ENCODE peak calls at places on chromosomes 16 and 17, in six cellular contexts. One of them, this sample, is unnamed.

GRCh38 chr17:27207073-27207511 is 86.8 kb upstream of the WSB1 start:
- DNase-seq in omental fat pad: no peak
- DNase-seq in stimulated activated CD8-positive, alpha-beta memory T cell treated with anti-CD3 and anti-CD28 coated beads, Interleukin-15, amount 100 ng/mL, for 24 hours: no peak
- DNase-seq in fibroblast of lung: peak; percentile 79
- DNase-seq in T-helper 2 cell: no peak
- DNase-seq in A172: peak; percentile 71
- DNase-seq in this sample: no peak

GRCh38 chr17:57284583-57284982 is 28.3 kb downstream of the MSI2 start:
- DNase-seq in omental fat pad: no peak
- DNase-seq in stimulated activated CD8-positive, alpha-beta memory T cell treated with anti-CD3 and anti-CD28 coated beads, Interleukin-15, amount 100 ng/mL, for 24 hours: no peak
- DNase-seq in fibroblast of lung: no peak
- DNase-seq in T-helper 2 cell: no peak
- DNase-seq in A172: no peak
- DNase-seq in this sample: peak; percentile 57

GRCh38 chr16:68503334-68503733 is 35.8 kb upstream of the ZFP90 start:
- DNase-seq in omental fat pad: no peak
- DNase-seq in stimulated activated CD8-positive, alpha-beta memory T cell treated with anti-CD3 and anti-CD28 coated beads, Interleukin-15, amount 100 ng/mL, for 24 hours: no peak
- DNase-seq in fibroblast of lung: no peak
- DNase-seq in T-helper 2 cell: no peak
- DNase-seq in A172: peak; percentile 41
- DNase-seq in this sample: no peak

GRCh38 chr17:15885770-15886169 is 59.2 kb upstream of the ADORA2B start:
- DNase-seq in omental fat pad: no peak
- DNase-seq in stimulated activated CD8-positive, alpha-beta memory T cell treated with anti-CD3 and anti-CD28 coated beads, Interleukin-15, amount 100 ng/mL, for 24 hours: no peak
- DNase-seq in fibroblast of lung: no peak
- DNase-seq in T-helper 2 cell: no peak
- DNase-seq in A172: peak; percentile 28
- DNase-seq in this sample: no peak

GRCh38 chr16:69893086-69893485 is 58.0 kb upstream of the CLEC18A start:
- DNase-seq in omental fat pad: no peak
- DNase-seq in stimulated activated CD8-positive, alpha-beta memory T cell treated with anti-CD3 and anti-CD28 coated beads, Interleukin-15, amount 100 ng/mL, for 24 hours: no peak
- DNase-seq in fibroblast of lung: no peak
- DNase-seq in T-helper 2 cell: no peak
- DNase-seq in A172: no peak
- DNase-seq in this sample: no peak

GRCh38 chr16:5428932-5429331 is 331.3 kb upstream of the EEF2KMT start:
- DNase-seq in omental fat pad: no peak
- DNase-seq in stimulated activated CD8-positive, alpha-beta memory T cell treated with anti-CD3 and anti-CD28 coated beads, Interleukin-15, amount 100 ng/mL, for 24 hours: no peak
- DNase-seq in fibroblast of lung: no peak
- DNase-seq in T-helper 2 cell: no peak
- DNase-seq in A172: no peak
- DNase-seq in this sample: no peak

GRCh38 chr16:48101069-48101674 is 54.6 kb downstream of the ABCC12 start:
- DNase-seq in omental fat pad: no peak
- DNase-seq in stimulated activated CD8-positive, alpha-beta memory T cell treated with anti-CD3 and anti-CD28 coated beads, Interleukin-15, amount 100 ng/mL, for 24 hours: no peak
- DNase-seq in fibroblast of lung: no peak
- DNase-seq in T-helper 2 cell: no peak
- DNase-seq in A172: no peak
- DNase-seq in this sample: no peak

GRCh38 chr16:8697965-8698364 is 23.5 kb downstream of the ABAT start:
- DNase-seq in omental fat pad: no peak
- DNase-seq in stimulated activated CD8-positive, alpha-beta memory T cell treated with anti-CD3 and anti-CD28 coated beads, Interleukin-15, amount 100 ng/mL, for 24 hours: no peak
- DNase-seq in fibroblast of lung: no peak
- DNase-seq in T-helper 2 cell: no peak
- DNase-seq in A172: no peak
- DNase-seq in this sample: no peak

GRCh38 chr17:17613708-17614114 is 22.2 kb upstream of the PEMT start:
- DNase-seq in omental fat pad: peak; percentile 27
- DNase-seq in stimulated activated CD8-positive, alpha-beta memory T cell treated with anti-CD3 and anti-CD28 coated beads, Interleukin-15, amount 100 ng/mL, for 24 hours: no peak
- DNase-seq in fibroblast of lung: peak; percentile 78
- DNase-seq in T-helper 2 cell: no peak
- DNase-seq in A172: peak; percentile 76
- DNase-seq in this sample: peak; percentile 71

GRCh38 chr17:66317629-66318028 is 15.2 kb downstream of the PRKCA start:
- DNase-seq in omental fat pad: no peak
- DNase-seq in stimulated activated CD8-positive, alpha-beta memory T cell treated with anti-CD3 and anti-CD28 coated beads, Interleukin-15, amount 100 ng/mL, for 24 hours: no peak
- DNase-seq in fibroblast of lung: no peak
- DNase-seq in T-helper 2 cell: no peak
- DNase-seq in A172: no peak
- DNase-seq in this sample: no peak

GRCh38 chr17:28225271-28225670 is 93.7 kb upstream of the TMEM97 start:
- DNase-seq in omental fat pad: no peak
- DNase-seq in stimulated activated CD8-positive, alpha-beta memory T cell treated with anti-CD3 and anti-CD28 coated beads, Interleukin-15, amount 100 ng/mL, for 24 hours: no peak
- DNase-seq in fibroblast of lung: no peak
- DNase-seq in T-helper 2 cell: no peak
- DNase-seq in A172: no peak
- DNase-seq in this sample: no peak

GRCh38 chr17:62673614-62674362 is 46.3 kb downstream of the MRC2 start:
- DNase-seq in omental fat pad: no peak
- DNase-seq in stimulated activated CD8-positive, alpha-beta memory T cell treated with anti-CD3 and anti-CD28 coated beads, Interleukin-15, amount 100 ng/mL, for 24 hours: no peak
- DNase-seq in fibroblast of lung: no peak
- DNase-seq in T-helper 2 cell: no peak
- DNase-seq in A172: no peak
- DNase-seq in this sample: no peak

GRCh38 chr17:14986127-14986526 is 279.0 kb downstream of the PMP22 start:
- DNase-seq in omental fat pad: no peak
- DNase-seq in stimulated activated CD8-positive, alpha-beta memory T cell treated with anti-CD3 and anti-CD28 coated beads, Interleukin-15, amount 100 ng/mL, for 24 hours: no peak
- DNase-seq in fibroblast of lung: peak; percentile 12
- DNase-seq in T-helper 2 cell: no peak
- DNase-seq in A172: no peak
- DNase-seq in this sample: no peak

GRCh38 chr16:86569843-86570447 is 3.3 kb downstream of the FOXC2 start:
- DNase-seq in omental fat pad: no peak
- DNase-seq in stimulated activated CD8-positive, alpha-beta memory T cell treated with anti-CD3 and anti-CD28 coated beads, Interleukin-15, amount 100 ng/mL, for 24 hours: no peak
- DNase-seq in fibroblast of lung: no peak
- DNase-seq in T-helper 2 cell: no peak
- DNase-seq in A172: no peak
- DNase-seq in this sample: no peak

GRCh38 chr16:75301804-75302203 is 50.4 kb upstream of the BCAR1 start:
- DNase-seq in omental fat pad: no peak
- DNase-seq in stimulated activated CD8-positive, alpha-beta memory T cell treated with anti-CD3 and anti-CD28 coated beads, Interleukin-15, amount 100 ng/mL, for 24 hours: no peak
- DNase-seq in fibroblast of lung: no peak
- DNase-seq in T-helper 2 cell: no peak
- DNase-seq in A172: no peak
- DNase-seq in this sample: no peak

GRCh38 chr16:1677942-1678499 is at the start of gene JPT2:
- DNase-seq in omental fat pad: peak; percentile 88
- DNase-seq in stimulated activated CD8-positive, alpha-beta memory T cell treated with anti-CD3 and anti-CD28 coated beads, Interleukin-15, amount 100 ng/mL, for 24 hours: peak; percentile 85
- DNase-seq in fibroblast of lung: peak; percentile 94
- DNase-seq in T-helper 2 cell: peak; percentile 93
- DNase-seq in A172: peak; percentile 90
- DNase-seq in this sample: peak; percentile 97

This sample was measured in NAMALWA.